ENCODE peak calls at places on chromosomes 11 and 22, in six cellular contexts. L is neural progenitor cell, Q is left ventricle myocardium inferior, M is mammary epithelial cell, T is uterus, J is endodermal cell. Z is an unnamed sample.
A peak's percentile ranks its signal among the peaks of the same experiment; 100 is the strongest.

GRCh38 chr22:25402160-25402500 is 162.3 kb upstream of the GRK3 start:
- DNase-seq in L (no peak), Q (no peak), M (no peak), T (no peak), J (no peak), Z (no peak)

GRCh38 chr11:10654211-10655150 is 39.1 kb downstream of the IRAG1 start:
- DNase-seq in L (peak; percentile 61), Q (no peak), M (peak; percentile 55), T (no peak), J (peak; percentile 68), Z (no peak)

GRCh38 chr22:22161924-22162851 is 82.4 kb upstream of the VPREB1 start:
- DNase-seq in L (no peak), Q (no peak), M (no peak), T (no peak), J (no peak), Z (no peak)

GRCh38 chr11:10378362-10378761 is 73.5 kb downstream of the ADM start:
- DNase-seq in L (no peak), Q (no peak), M (no peak), T (no peak), J (no peak), Z (no peak)

GRCh38 chr11:64298966-64299846 is 952 bp upstream of the CATSPERZ start:
- DNase-seq in L (peak; percentile 57), Q (peak; percentile 70), M (no peak), T (peak; percentile 43), J (no peak), Z (no peak)

GRCh38 chr22:43312608-43313007 is 30.6 kb downstream of the SCUBE1 start:
- DNase-seq in L (no peak), Q (no peak), M (no peak), T (no peak), J (no peak), Z (no peak)

GRCh38 chr11:129766858-129767604 is 48.6 kb upstream of the TMEM45B start:
- DNase-seq in L (peak; percentile 63), Q (no peak), M (peak; percentile 17), T (no peak), J (peak; percentile 87), Z (no peak)

GRCh38 chr11:35589281-35589680 is 29.0 kb upstream of the FJX1 start:
- DNase-seq in L (no peak), Q (no peak), M (no peak), T (no peak), J (no peak), Z (no peak)

GRCh38 chr22:49473286-49473685 is 354.4 kb downstream of the BRD1 start:
- DNase-seq in L (no peak), Q (no peak), M (no peak), T (no peak), J (peak; percentile 32), Z (no peak)

GRCh38 chr11:122103366-122103765 is 12.6 kb downstream of the BLID start:
- DNase-seq in L (no peak), Q (no peak), M (peak; percentile 62), T (no peak), J (no peak), Z (no peak)

GRCh38 chr11:43845816-43846215 is 34.8 kb upstream of the ALKBH3 start:
- DNase-seq in L (no peak), Q (no peak), M (no peak), T (no peak), J (no peak), Z (no peak)

GRCh38 chr11:111945198-111945597 is 8.1 kb downstream of the DIXDC1 start:
- DNase-seq in L (no peak), Q (no peak), M (no peak), T (no peak), J (no peak), Z (no peak)
- H3K4me1 ChIP-seq in L (peaks cover 9% of the 10 kb centered on the region), Q (peaks cover 65% of the 10 kb centered on the region), M (peaks cover 31% of the 10 kb centered on the region), T (no peaks in the 10 kb centered on the region), J (no peaks in the 10 kb centered on the region), Z (peaks cover 13% of the 10 kb centered on the region)

DNA sequence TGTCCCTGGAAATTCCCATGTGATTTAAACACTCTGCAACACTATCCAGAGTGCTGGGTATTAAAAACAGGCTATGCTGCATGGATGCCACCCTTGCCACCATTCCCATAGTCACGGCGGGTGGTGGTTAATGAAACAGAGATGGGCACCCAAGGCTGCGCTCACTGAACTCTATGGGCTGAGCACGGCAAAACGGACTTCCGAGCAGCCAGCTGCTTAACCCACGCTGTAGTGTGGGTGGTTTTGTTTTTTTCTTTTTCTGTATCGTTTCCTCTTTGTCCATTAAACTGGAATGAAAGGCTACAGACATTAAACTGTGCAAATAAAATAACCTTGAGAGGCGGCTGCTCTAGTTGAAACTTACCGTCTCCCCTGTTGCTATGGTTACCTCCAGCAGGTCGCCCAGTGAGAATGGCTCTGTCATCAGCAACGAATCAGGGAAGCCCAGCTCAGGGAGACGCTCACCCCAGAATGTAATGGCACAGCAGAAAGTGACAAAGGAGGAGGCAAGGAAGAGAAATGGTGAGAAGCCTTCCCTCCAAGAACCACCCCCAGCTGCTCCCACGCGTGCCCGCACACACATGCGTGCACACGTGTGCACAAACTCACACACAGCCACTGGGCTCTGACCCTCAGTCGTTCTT is 102.1 kb downstream of the C11orf91 start:
- DNase-seq in L (peak; percentile 67), Q (no peak), M (no peak), T (no peak), J (peak; percentile 59), Z (no peak)
- H3K27me3 ChIP-seq in L (no peaks in the 10 kb centered on the region), Q (peaks cover 54% of the 10 kb centered on the region), M (no peaks in the 10 kb centered on the region), T (no peaks in the 10 kb centered on the region), J (no peaks in the 10 kb centered on the region), Z (no peaks in the 10 kb centered on the region)

DNA sequence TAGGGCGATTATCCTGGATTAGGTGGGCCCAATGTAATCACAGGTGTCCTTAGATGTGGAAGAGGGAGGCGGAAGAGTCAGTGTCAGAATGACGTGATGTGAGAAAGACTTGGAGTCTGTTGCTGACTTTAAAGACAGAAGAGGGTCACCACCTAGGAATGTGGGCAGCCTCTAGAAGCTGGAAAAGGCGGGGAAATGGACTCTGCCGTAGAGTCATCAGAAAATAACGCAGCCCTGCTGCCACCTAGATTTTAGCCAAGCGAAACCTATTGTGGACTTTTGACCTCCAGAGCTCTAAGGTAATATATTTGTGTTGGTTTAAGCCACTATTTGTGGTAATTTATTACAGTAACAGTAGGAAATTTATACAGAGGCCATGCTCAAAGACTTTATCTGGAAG is 4.8 kb downstream of the DDX10 start:
- DNase-seq in L (no peak), Q (no peak), M (no peak), T (no peak), J (no peak), Z (no peak)
- H3K4me3 ChIP-seq in L (no peak overlapping the region), Q (no peak overlapping the region), M (no peak overlapping the region), T (no peak overlapping the region), J (no peak overlapping the region), Z (no peak overlapping the region)

GRCh38 chr11:77522215-77522614 is 48.3 kb upstream of the PAK1 start:
- DNase-seq in L (no peak), Q (no peak), M (peak; percentile 21), T (no peak), J (no peak), Z (no peak)
- H3K4me1 ChIP-seq in L (peaks cover 25% of the 10 kb centered on the region), Q (no peaks in the 10 kb centered on the region), M (no peaks in the 10 kb centered on the region), T (no peaks in the 10 kb centered on the region), J (no peaks in the 10 kb centered on the region), Z (no peaks in the 10 kb centered on the region)

DNA sequence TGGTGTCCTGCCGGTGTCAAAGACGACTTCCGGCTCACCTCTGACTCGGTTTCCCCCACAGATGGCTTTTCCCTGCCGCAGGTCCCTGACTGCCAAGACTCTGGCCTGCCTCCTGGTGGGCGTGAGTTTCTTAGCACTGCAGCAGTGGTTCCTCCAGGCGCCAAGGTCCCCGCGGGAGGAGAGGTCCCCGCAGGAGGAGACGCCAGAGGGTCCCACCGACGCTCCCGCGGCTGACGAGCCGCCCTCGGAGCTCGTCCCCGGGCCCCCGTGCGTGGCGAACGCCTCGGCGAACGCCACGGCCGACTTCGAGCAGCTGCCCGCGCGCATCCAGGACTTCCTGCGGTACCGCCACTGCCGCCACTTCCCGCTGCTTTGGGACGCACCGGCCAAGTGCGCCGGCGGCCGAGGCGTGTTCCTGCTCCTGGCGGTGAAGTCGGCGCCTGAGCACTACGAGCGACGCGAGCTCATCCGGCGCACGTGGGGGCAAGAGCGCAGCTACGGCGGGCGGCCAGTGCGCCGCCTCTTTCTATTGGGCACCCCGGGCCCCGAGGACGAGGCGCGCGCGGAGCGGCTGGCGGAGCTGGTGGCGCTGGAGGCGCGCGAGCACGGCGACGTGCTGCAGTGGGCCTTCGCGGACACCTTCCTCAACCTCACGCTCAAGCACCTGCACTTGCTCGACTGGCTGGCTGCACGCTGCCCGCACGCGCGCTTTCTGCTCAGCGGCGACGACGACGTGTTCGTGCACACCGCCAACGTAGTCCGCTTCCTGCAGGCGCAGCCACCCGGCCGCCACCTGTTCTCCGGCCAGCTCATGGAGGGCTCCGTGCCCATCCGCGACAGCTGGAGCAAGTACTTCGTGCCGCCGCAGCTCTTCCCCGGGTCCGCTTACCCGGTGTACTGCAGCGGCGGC is 5.5 kb downstream of the B3GNT6 start:
- DNase-seq in L (peak; percentile 69), Q (no peak), M (peak; percentile 41), T (no peak), J (peak; percentile 89), Z (no peak)
- H3K27me3 ChIP-seq in L (peaks cover 36% of the 10 kb centered on the region), Q (peaks cover 95% of the 10 kb centered on the region), M (no peaks in the 10 kb centered on the region), T (peaks cover 5% of the 10 kb centered on the region), J (peaks cover 32% of the 10 kb centered on the region), Z (no peaks in the 10 kb centered on the region)

GRCh38 chr11:108167624-108168023 is 46.3 kb downstream of the ACAT1 start:
- DNase-seq in L (no peak), Q (no peak), M (no peak), T (no peak), J (no peak), Z (no peak)

DNA sequence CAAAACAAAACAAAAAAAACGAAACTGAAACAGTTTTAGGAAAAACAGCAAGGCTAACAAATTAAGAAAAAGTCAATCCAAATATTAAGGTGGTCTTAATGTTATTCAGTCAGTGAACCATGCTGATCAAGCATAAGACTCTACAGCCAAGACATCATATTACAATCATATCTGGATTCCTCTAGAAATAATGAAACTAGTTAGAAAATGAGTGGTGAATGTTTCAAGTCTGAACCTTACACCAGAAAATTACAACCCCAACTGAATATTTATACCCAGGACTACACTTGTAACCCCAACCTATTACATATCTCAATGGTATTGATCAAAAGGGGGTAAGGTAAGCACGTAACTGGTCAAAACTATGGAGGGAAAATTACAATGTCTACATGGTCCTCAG is 48.8 kb downstream of the ACAT1 start:
- DNase-seq in L (no peak), Q (no peak), M (no peak), T (no peak), J (no peak), Z (no peak)
- H3K4me3 ChIP-seq in L (no peak overlapping the region), Q (peak overlapping the region; percentile 42), M (no peak overlapping the region), T (no peak overlapping the region), J (no peak overlapping the region), Z (no peak overlapping the region)

GRCh38 chr22:47055073-47055355 is 292.6 kb downstream of the TBC1D22A start:
- DNase-seq in L (no peak), Q (no peak), M (no peak), T (no peak), J (no peak), Z (no peak)
- H3K4me1 ChIP-seq in L (peaks cover 24% of the 10 kb centered on the region), Q (no peaks in the 10 kb centered on the region), M (no peaks in the 10 kb centered on the region), T (no peaks in the 10 kb centered on the region), J (peaks cover 2% of the 10 kb centered on the region), Z (no peaks in the 10 kb centered on the region)

GRCh38 chr11:125378596-125378995 is 117.5 kb downstream of the FEZ1 start:
- DNase-seq in L (no peak), Q (no peak), M (no peak), T (no peak), J (no peak), Z (no peak)

GRCh38 chr11:125376117-125376516 is 119.9 kb downstream of the FEZ1 start:
- DNase-seq in L (no peak), Q (peak; percentile 78), M (peak; percentile 39), T (peak; percentile 67), J (peak; percentile 64), Z (no peak)

GRCh38 chr11:125379565-125380343 is 116.3 kb downstream of the FEZ1 start:
- DNase-seq in L (no peak), Q (no peak), M (no peak), T (no peak), J (no peak), Z (no peak)

GRCh38 chr11:125376856-125377255 is 119.2 kb downstream of the FEZ1 start:
- DNase-seq in L (no peak), Q (no peak), M (no peak), T (no peak), J (no peak), Z (no peak)

GRCh38 chr11:125378083-125378482 is 118.0 kb downstream of the FEZ1 start:
- DNase-seq in L (no peak), Q (no peak), M (no peak), T (no peak), J (no peak), Z (no peak)
- H3K27me3 ChIP-seq in L (no peaks in the 10 kb centered on the region), Q (no peaks in the 10 kb centered on the region), M (peaks cover 9% of the 10 kb centered on the region), T (no peaks in the 10 kb centered on the region), J (peaks cover 15% of the 10 kb centered on the region), Z (no peaks in the 10 kb centered on the region)